ENCODE peak calls at places on chromosomes 11 and 22, in seven cellular contexts. One of them, this sample, is unnamed.

GRCh38 chr22:26983311-26983710 is 325.9 kb downstream of the MIAT start:
- DNase-seq in uterus: no peak
- DNase-seq in K562: no peak
- DNase-seq in heart left ventricle: no peak
- DNase-seq in HCT116: no peak
- DNase-seq in NB4: no peak
- DNase-seq in tibial nerve: no peak
- DNase-seq in this sample: no peak

GRCh38 chr11:58028687-58029411 is 1.9 kb upstream of the OR6Q1 start:
- DNase-seq in uterus: no peak
- DNase-seq in K562: no peak
- DNase-seq in heart left ventricle: peak
- DNase-seq in HCT116: no peak
- DNase-seq in NB4: peak
- DNase-seq in tibial nerve: no peak
- DNase-seq in this sample: no peak

GRCh38 chr11:130344846-130345245 is 30.1 kb upstream of the ZBTB44 start:
- DNase-seq in uterus: no peak
- DNase-seq in K562: no peak
- DNase-seq in heart left ventricle: no peak
- DNase-seq in HCT116: no peak
- DNase-seq in NB4: no peak
- DNase-seq in tibial nerve: no peak
- DNase-seq in this sample: no peak

GRCh38 chr11:35623708-35624168 is 5.5 kb downstream of the FJX1 start:
- DNase-seq in uterus: no peak
- DNase-seq in K562: no peak
- DNase-seq in heart left ventricle: no peak
- DNase-seq in HCT116: no peak
- DNase-seq in NB4: peak
- DNase-seq in tibial nerve: no peak
- DNase-seq in this sample: no peak

GRCh38 chr11:2885017-2885675 is 429 bp downstream of the CDKN1C start:
- DNase-seq in uterus: peak
- DNase-seq in K562: peak
- DNase-seq in heart left ventricle: peak
- DNase-seq in HCT116: no peak
- DNase-seq in NB4: peak
- DNase-seq in tibial nerve: no peak
- DNase-seq in this sample: peak

GRCh38 chr11:121426476-121427454 is 25.3 kb upstream of the SORL1 start:
- DNase-seq in uterus: peak
- DNase-seq in K562: peak
- DNase-seq in heart left ventricle: peak
- DNase-seq in HCT116: peak
- DNase-seq in NB4: peak
- DNase-seq in tibial nerve: no peak
- DNase-seq in this sample: peak

GRCh38 chr11:31645747-31646146 is 136.2 kb downstream of the ELP4 start:
- DNase-seq in uterus: no peak
- DNase-seq in K562: peak
- DNase-seq in heart left ventricle: no peak
- DNase-seq in HCT116: peak
- DNase-seq in NB4: no peak
- DNase-seq in tibial nerve: no peak
- DNase-seq in this sample: no peak

GRCh38 chr11:113311536-113311935 is 2.8 kb upstream of the TTC12 start:
- DNase-seq in uterus: no peak
- DNase-seq in K562: no peak
- DNase-seq in heart left ventricle: no peak
- DNase-seq in HCT116: no peak
- DNase-seq in NB4: no peak
- DNase-seq in tibial nerve: no peak
- DNase-seq in this sample: no peak

GRCh38 chr11:127105578-127105977 is 105.0 kb upstream of the KIRREL3 start:
- DNase-seq in uterus: no peak
- DNase-seq in K562: no peak
- DNase-seq in heart left ventricle: no peak
- DNase-seq in HCT116: no peak
- DNase-seq in NB4: no peak
- DNase-seq in tibial nerve: no peak
- DNase-seq in this sample: no peak

DNA sequence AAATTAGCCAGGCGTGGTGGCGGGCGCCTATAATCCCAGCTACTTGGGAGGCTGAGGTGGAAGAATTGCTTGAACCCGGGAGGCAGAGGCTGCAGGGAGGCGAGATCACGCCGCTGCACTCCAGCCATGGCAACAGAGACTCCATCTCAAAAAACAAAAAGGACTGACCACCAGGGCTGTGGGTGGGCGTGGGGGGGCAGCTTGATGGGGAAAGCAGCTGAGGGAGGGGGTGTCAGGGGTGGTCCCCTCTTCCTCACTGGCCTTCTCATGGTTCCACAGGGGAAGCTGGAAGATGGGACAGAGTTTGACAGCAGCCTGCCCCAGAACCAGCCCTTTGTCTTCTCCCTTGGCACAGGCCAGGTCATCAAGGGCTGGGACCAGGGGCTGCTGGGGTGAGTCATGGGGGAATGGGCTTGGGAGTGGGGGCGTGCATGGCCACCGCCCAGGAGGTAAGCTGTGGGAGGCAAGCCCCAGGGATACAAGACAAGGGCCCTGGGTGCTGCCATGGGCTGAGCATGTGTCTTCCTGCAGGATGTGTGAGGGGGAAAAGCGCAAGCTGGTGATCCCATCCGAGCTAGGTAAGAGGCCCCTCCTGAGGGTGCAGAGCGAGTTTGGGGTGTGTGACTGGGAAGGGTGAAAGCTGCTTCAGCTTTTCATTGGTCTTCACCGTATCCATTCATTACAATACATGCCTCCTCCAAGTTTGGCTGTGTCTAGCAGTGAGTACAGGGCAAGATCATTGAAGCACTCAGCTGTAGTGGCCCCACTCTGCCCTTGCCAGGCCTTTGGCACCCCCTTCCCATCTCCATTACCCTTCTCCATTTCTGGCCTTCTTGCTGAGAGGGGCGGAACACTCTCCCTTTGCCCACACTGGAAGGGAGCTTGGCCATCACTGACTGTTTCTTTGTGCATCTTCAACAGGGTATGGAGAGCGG is 2.3 kb downstream of the FKBP2 start:
- DNase-seq in uterus: no peak
- DNase-seq in K562: no peak
- DNase-seq in heart left ventricle: no peak
- DNase-seq in HCT116: no peak
- DNase-seq in NB4: peak
- DNase-seq in tibial nerve: no peak
- DNase-seq in this sample: no peak
- TF ChIP-seq POLR2A in uterus: no peak
- TF ChIP-seq POLR2A in K562: peak
- TF ChIP-seq POLR2A in heart left ventricle: no peak
- TF ChIP-seq POLR2A in HCT116: no peak
- TF ChIP-seq POLR2A in NB4: no peak
- TF ChIP-seq POLR2A in tibial nerve: no peak
- TF ChIP-seq POLR2A in this sample: no peak

GRCh38 chr11:34358666-34359547 is 1.1 kb upstream of the ABTB2 start:
- DNase-seq in uterus: peak
- DNase-seq in K562: peak
- DNase-seq in heart left ventricle: peak
- DNase-seq in HCT116: peak
- DNase-seq in NB4: peak
- DNase-seq in tibial nerve: peak
- DNase-seq in this sample: peak

GRCh38 chr11:34356576-34356917 is 1.3 kb downstream of the ABTB2 start:
- DNase-seq in uterus: peak
- DNase-seq in K562: no peak
- DNase-seq in heart left ventricle: peak
- DNase-seq in HCT116: no peak
- DNase-seq in NB4: peak
- DNase-seq in tibial nerve: no peak
- DNase-seq in this sample: no peak

GRCh38 chr11:34356918-34357645 is 728 bp downstream of the ABTB2 start:
- DNase-seq in uterus: peak
- DNase-seq in K562: peak
- DNase-seq in heart left ventricle: peak
- DNase-seq in HCT116: no peak
- DNase-seq in NB4: peak
- DNase-seq in tibial nerve: no peak
- DNase-seq in this sample: peak

GRCh38 chr11:34358258-34358665 is 452 bp upstream of the ABTB2 start:
- DNase-seq in uterus: peak
- DNase-seq in K562: peak
- DNase-seq in heart left ventricle: no peak
- DNase-seq in HCT116: peak
- DNase-seq in NB4: peak
- DNase-seq in tibial nerve: no peak
- DNase-seq in this sample: peak

GRCh38 chr11:34357646-34358257 is at the start of gene ABTB2:
- DNase-seq in uterus: peak
- DNase-seq in K562: peak
- DNase-seq in heart left ventricle: peak
- DNase-seq in HCT116: peak
- DNase-seq in NB4: peak
- DNase-seq in tibial nerve: peak
- DNase-seq in this sample: peak
- TF ChIP-seq POLR2A in uterus: peak
- TF ChIP-seq POLR2A in K562: no peak
- TF ChIP-seq POLR2A in heart left ventricle: peak
- TF ChIP-seq POLR2A in HCT116: peak
- TF ChIP-seq POLR2A in NB4: peak
- TF ChIP-seq POLR2A in tibial nerve: peak
- TF ChIP-seq POLR2A in this sample: peak

GRCh38 chr11:115284766-115285165 is 219.4 kb downstream of the CADM1 start:
- DNase-seq in uterus: no peak
- DNase-seq in K562: no peak
- DNase-seq in heart left ventricle: no peak
- DNase-seq in HCT116: no peak
- DNase-seq in NB4: no peak
- DNase-seq in tibial nerve: no peak
- DNase-seq in this sample: no peak
- TF ChIP-seq POLR2A in uterus: no peak
- TF ChIP-seq POLR2A in K562: no peak
- TF ChIP-seq POLR2A in heart left ventricle: no peak
- TF ChIP-seq POLR2A in HCT116: no peak
- TF ChIP-seq POLR2A in NB4: no peak
- TF ChIP-seq POLR2A in tibial nerve: no peak
- TF ChIP-seq POLR2A in this sample: no peak

DNA sequence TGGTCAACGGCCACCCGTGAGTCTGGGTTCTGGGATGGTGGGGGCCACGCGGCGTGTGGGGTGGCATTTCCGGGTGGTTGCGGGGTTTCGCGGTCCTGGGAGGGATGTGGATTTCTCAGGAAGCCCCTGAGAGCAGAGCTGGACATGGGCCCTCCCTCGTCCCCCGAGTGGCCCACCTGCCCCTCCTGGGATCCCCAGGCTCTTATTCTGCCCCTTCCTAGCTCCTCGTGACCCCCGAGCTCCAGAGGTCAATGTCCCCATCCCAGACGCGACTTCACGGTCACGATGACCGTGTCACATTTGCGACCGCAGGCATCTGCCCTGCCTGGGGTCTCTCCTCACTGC is 4.4 kb downstream of the MUC5AC start:
- DNase-seq in uterus: no peak
- DNase-seq in K562: no peak
- DNase-seq in heart left ventricle: no peak
- DNase-seq in HCT116: no peak
- DNase-seq in NB4: no peak
- DNase-seq in tibial nerve: no peak
- DNase-seq in this sample: peak
- TF ChIP-seq POLR2A in uterus: no peak
- TF ChIP-seq POLR2A in K562: no peak
- TF ChIP-seq POLR2A in heart left ventricle: no peak
- TF ChIP-seq POLR2A in HCT116: no peak
- TF ChIP-seq POLR2A in NB4: no peak
- TF ChIP-seq POLR2A in tibial nerve: no peak
- TF ChIP-seq POLR2A in this sample: no peak

GRCh38 chr11:118917488-118918127 is 8.1 kb downstream of the BCL9L start:
- DNase-seq in uterus: peak
- DNase-seq in K562: no peak
- DNase-seq in heart left ventricle: peak
- DNase-seq in HCT116: no peak
- DNase-seq in NB4: peak
- DNase-seq in tibial nerve: peak
- DNase-seq in this sample: peak

GRCh38 chr11:118915941-118916841 is 9.5 kb downstream of the BCL9L start:
- DNase-seq in uterus: no peak
- DNase-seq in K562: no peak
- DNase-seq in heart left ventricle: no peak
- DNase-seq in HCT116: no peak
- DNase-seq in NB4: no peak
- DNase-seq in tibial nerve: no peak
- DNase-seq in this sample: no peak

GRCh38 chr11:118918686-118919280 is 6.9 kb downstream of the BCL9L start:
- DNase-seq in uterus: no peak
- DNase-seq in K562: peak
- DNase-seq in heart left ventricle: peak
- DNase-seq in HCT116: no peak
- DNase-seq in NB4: no peak
- DNase-seq in tibial nerve: no peak
- DNase-seq in this sample: peak

GRCh38 chr11:118916842-118917388 is 8.8 kb downstream of the BCL9L start:
- DNase-seq in uterus: peak
- DNase-seq in K562: no peak
- DNase-seq in heart left ventricle: peak
- DNase-seq in HCT116: no peak
- DNase-seq in NB4: no peak
- DNase-seq in tibial nerve: no peak
- DNase-seq in this sample: peak

DNA sequence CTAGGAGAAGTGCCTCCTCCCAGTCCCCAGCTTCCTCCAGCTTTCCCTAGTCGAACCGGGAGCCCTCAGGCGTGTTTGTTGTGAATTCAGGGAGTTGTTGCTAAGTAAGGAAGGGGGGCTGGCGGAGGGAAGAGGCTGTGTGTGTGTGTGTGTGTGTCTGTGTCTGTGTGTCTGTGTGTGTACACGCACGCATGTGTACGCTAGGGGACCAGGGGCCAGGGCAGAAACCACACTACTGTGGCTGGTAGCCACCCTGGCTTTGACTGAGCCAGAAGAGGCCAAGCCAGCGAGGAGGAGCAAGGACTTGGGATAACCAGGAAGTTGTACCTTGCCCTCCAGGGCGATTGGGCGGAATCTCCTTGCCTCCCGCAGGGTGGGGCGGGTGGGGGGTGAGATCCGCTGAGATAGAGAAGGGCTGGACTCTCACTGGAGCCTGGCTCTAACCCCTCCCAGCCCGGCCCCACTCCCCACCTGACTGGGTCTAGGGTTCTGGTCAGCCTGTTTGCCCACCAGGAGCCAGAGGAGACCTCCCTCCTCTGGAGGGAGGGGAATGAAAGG is 7.5 kb downstream of the BCL9L start:
- DNase-seq in uterus: peak
- DNase-seq in K562: peak
- DNase-seq in heart left ventricle: peak
- DNase-seq in HCT116: no peak
- DNase-seq in NB4: no peak
- DNase-seq in tibial nerve: peak
- DNase-seq in this sample: peak
- TF ChIP-seq POLR2A in uterus: no peak
- TF ChIP-seq POLR2A in K562: peak
- TF ChIP-seq POLR2A in heart left ventricle: no peak
- TF ChIP-seq POLR2A in HCT116: no peak
- TF ChIP-seq POLR2A in NB4: no peak
- TF ChIP-seq POLR2A in tibial nerve: peak
- TF ChIP-seq POLR2A in this sample: peak

This sample was measured in Peyer's patch.